ENCODE peak calls at places on chromosomes 1 and 21, in eight cellular contexts. One of them, this sample, is unnamed.

GRCh38 chr1:40575336-40575735 is 43.9 kb downstream of the ZNF684 start:
- DNase-seq in right atrium auricular region: no peak
- DNase-seq in progenitor cell of endocrine pancreas: no peak
- DNase-seq in RWPE1: no peak
- DNase-seq in ovary: no peak
- DNase-seq in heart left ventricle: no peak
- DNase-seq in fibroblast of mammary gland: no peak
- DNase-seq in breast epithelium: no peak
- DNase-seq in this sample: no peak

GRCh38 chr1:154453577-154454352 is 48.3 kb upstream of the TDRD10 start:
- DNase-seq in heart left ventricle: no peak
- DNase-seq in RWPE1: peak
- DNase-seq in right atrium auricular region: no peak
- DNase-seq in ovary: no peak
- DNase-seq in fibroblast of mammary gland: peak
- DNase-seq in breast epithelium: no peak
- DNase-seq in progenitor cell of endocrine pancreas: no peak
- DNase-seq in this sample: no peak

GRCh38 chr1:93419344-93419743 is 28.6 kb upstream of the FNBP1L start:
- DNase-seq in ovary: no peak
- DNase-seq in RWPE1: no peak
- DNase-seq in progenitor cell of endocrine pancreas: no peak
- DNase-seq in breast epithelium: no peak
- DNase-seq in heart left ventricle: no peak
- DNase-seq in right atrium auricular region: no peak
- DNase-seq in fibroblast of mammary gland: no peak
- DNase-seq in this sample: no peak

GRCh38 chr1:154812911-154813816 is 56.9 kb downstream of the KCNN3 start:
- DNase-seq in ovary: peak
- DNase-seq in heart left ventricle: peak
- DNase-seq in breast epithelium: no peak
- DNase-seq in fibroblast of mammary gland: peak
- DNase-seq in right atrium auricular region: no peak
- DNase-seq in progenitor cell of endocrine pancreas: no peak
- DNase-seq in RWPE1: peak
- DNase-seq in this sample: no peak

GRCh38 chr1:28395181-28395580 is 25.6 kb downstream of the PHACTR4 start:
- DNase-seq in ovary: no peak
- DNase-seq in breast epithelium: no peak
- DNase-seq in RWPE1: no peak
- DNase-seq in progenitor cell of endocrine pancreas: no peak
- DNase-seq in fibroblast of mammary gland: peak
- DNase-seq in right atrium auricular region: no peak
- DNase-seq in heart left ventricle: no peak
- DNase-seq in this sample: no peak

GRCh38 chr1:198651685-198652400 is 13.0 kb downstream of the PTPRC start:
- DNase-seq in RWPE1: no peak
- DNase-seq in progenitor cell of endocrine pancreas: no peak
- DNase-seq in heart left ventricle: no peak
- DNase-seq in fibroblast of mammary gland: no peak
- DNase-seq in ovary: no peak
- DNase-seq in breast epithelium: no peak
- DNase-seq in right atrium auricular region: no peak
- DNase-seq in this sample: no peak

GRCh38 chr1:248348475-248348874 is at the start of gene OR14C36:
- DNase-seq in ovary: no peak
- DNase-seq in right atrium auricular region: no peak
- DNase-seq in heart left ventricle: no peak
- DNase-seq in breast epithelium: no peak
- DNase-seq in RWPE1: no peak
- DNase-seq in fibroblast of mammary gland: no peak
- DNase-seq in progenitor cell of endocrine pancreas: no peak
- DNase-seq in this sample: no peak

GRCh38 chr1:7117599-7118281 is 332.5 kb downstream of the CAMTA1 start:
- DNase-seq in fibroblast of mammary gland: peak
- DNase-seq in progenitor cell of endocrine pancreas: no peak
- DNase-seq in right atrium auricular region: no peak
- DNase-seq in breast epithelium: peak
- DNase-seq in heart left ventricle: peak
- DNase-seq in ovary: no peak
- DNase-seq in RWPE1: peak
- DNase-seq in this sample: no peak

GRCh38 chr1:205291577-205291976 is 30.0 kb downstream of the NUAK2 start:
- DNase-seq in right atrium auricular region: no peak
- DNase-seq in heart left ventricle: no peak
- DNase-seq in fibroblast of mammary gland: no peak
- DNase-seq in breast epithelium: no peak
- DNase-seq in RWPE1: no peak
- DNase-seq in progenitor cell of endocrine pancreas: no peak
- DNase-seq in ovary: no peak
- DNase-seq in this sample: no peak

GRCh38 chr1:165298081-165298820 is 58.3 kb downstream of the LMX1A start:
- DNase-seq in RWPE1: no peak
- DNase-seq in right atrium auricular region: no peak
- DNase-seq in breast epithelium: no peak
- DNase-seq in heart left ventricle: no peak
- DNase-seq in ovary: no peak
- DNase-seq in progenitor cell of endocrine pancreas: no peak
- DNase-seq in fibroblast of mammary gland: no peak
- DNase-seq in this sample: no peak

GRCh38 chr1:155117610-155118009 is 10.1 kb upstream of the EFNA1 start:
- DNase-seq in RWPE1: no peak
- DNase-seq in right atrium auricular region: no peak
- DNase-seq in progenitor cell of endocrine pancreas: no peak
- DNase-seq in ovary: no peak
- DNase-seq in breast epithelium: no peak
- DNase-seq in heart left ventricle: no peak
- DNase-seq in fibroblast of mammary gland: no peak
- DNase-seq in this sample: no peak

GRCh38 chr1:185939142-185939541 is 205.0 kb downstream of the HMCN1 start:
- DNase-seq in ovary: no peak
- DNase-seq in heart left ventricle: no peak
- DNase-seq in breast epithelium: no peak
- DNase-seq in progenitor cell of endocrine pancreas: no peak
- DNase-seq in RWPE1: no peak
- DNase-seq in right atrium auricular region: no peak
- DNase-seq in fibroblast of mammary gland: no peak
- DNase-seq in this sample: no peak

GRCh38 chr21:45590726-45591618 is 48.7 kb upstream of the SLC19A1 start:
- DNase-seq in right atrium auricular region: no peak
- DNase-seq in heart left ventricle: peak
- DNase-seq in progenitor cell of endocrine pancreas: no peak
- DNase-seq in fibroblast of mammary gland: no peak
- DNase-seq in RWPE1: peak
- DNase-seq in breast epithelium: no peak
- DNase-seq in ovary: peak
- DNase-seq in this sample: peak

GRCh38 chr1:226541631-226542622 is 6.6 kb upstream of the STUM start:
- DNase-seq in RWPE1: no peak
- DNase-seq in right atrium auricular region: no peak
- DNase-seq in breast epithelium: no peak
- DNase-seq in heart left ventricle: peak
- DNase-seq in fibroblast of mammary gland: peak
- DNase-seq in progenitor cell of endocrine pancreas: no peak
- DNase-seq in ovary: no peak
- DNase-seq in this sample: no peak

GRCh38 chr1:44322367-44322766 is 32.7 kb downstream of the ERI3 start:
- DNase-seq in progenitor cell of endocrine pancreas: no peak
- DNase-seq in fibroblast of mammary gland: no peak
- DNase-seq in right atrium auricular region: no peak
- DNase-seq in breast epithelium: no peak
- DNase-seq in RWPE1: no peak
- DNase-seq in ovary: no peak
- DNase-seq in heart left ventricle: no peak
- DNase-seq in this sample: no peak

GRCh38 chr1:6801998-6802397 is 16.7 kb downstream of the CAMTA1 start:
- DNase-seq in heart left ventricle: no peak
- DNase-seq in right atrium auricular region: no peak
- DNase-seq in ovary: no peak
- DNase-seq in fibroblast of mammary gland: peak
- DNase-seq in breast epithelium: no peak
- DNase-seq in progenitor cell of endocrine pancreas: no peak
- DNase-seq in RWPE1: no peak
- DNase-seq in this sample: no peak

GRCh38 chr21:44065428-44065827 is 41.8 kb upstream of the PWP2 start:
- DNase-seq in fibroblast of mammary gland: peak
- DNase-seq in breast epithelium: no peak
- DNase-seq in ovary: no peak
- DNase-seq in progenitor cell of endocrine pancreas: no peak
- DNase-seq in heart left ventricle: no peak
- DNase-seq in RWPE1: no peak
- DNase-seq in right atrium auricular region: no peak
- DNase-seq in this sample: no peak

GRCh38 chr1:79100385-79100784 is 93.9 kb upstream of the ADGRL4 start:
- DNase-seq in heart left ventricle: no peak
- DNase-seq in breast epithelium: no peak
- DNase-seq in progenitor cell of endocrine pancreas: no peak
- DNase-seq in right atrium auricular region: no peak
- DNase-seq in RWPE1: peak
- DNase-seq in fibroblast of mammary gland: peak
- DNase-seq in ovary: no peak
- DNase-seq in this sample: no peak

GRCh38 chr1:150065184-150065871 is 2.2 kb upstream of the VPS45 start:
- DNase-seq in progenitor cell of endocrine pancreas: no peak
- DNase-seq in fibroblast of mammary gland: peak
- DNase-seq in breast epithelium: no peak
- DNase-seq in right atrium auricular region: no peak
- DNase-seq in ovary: no peak
- DNase-seq in RWPE1: peak
- DNase-seq in heart left ventricle: no peak
- DNase-seq in this sample: no peak

GRCh38 chr1:201255470-201256362 is 27.6 kb upstream of the PKP1 start:
- DNase-seq in fibroblast of mammary gland: no peak
- DNase-seq in heart left ventricle: no peak
- DNase-seq in RWPE1: no peak
- DNase-seq in breast epithelium: no peak
- DNase-seq in ovary: no peak
- DNase-seq in right atrium auricular region: no peak
- DNase-seq in progenitor cell of endocrine pancreas: no peak
- DNase-seq in this sample: no peak

GRCh38 chr1:156959414-156959813 is 39.0 kb downstream of the LRRC71 start:
- DNase-seq in ovary: no peak
- DNase-seq in breast epithelium: no peak
- DNase-seq in right atrium auricular region: no peak
- DNase-seq in heart left ventricle: no peak
- DNase-seq in RWPE1: no peak
- DNase-seq in progenitor cell of endocrine pancreas: no peak
- DNase-seq in fibroblast of mammary gland: peak
- DNase-seq in this sample: no peak

DNA sequence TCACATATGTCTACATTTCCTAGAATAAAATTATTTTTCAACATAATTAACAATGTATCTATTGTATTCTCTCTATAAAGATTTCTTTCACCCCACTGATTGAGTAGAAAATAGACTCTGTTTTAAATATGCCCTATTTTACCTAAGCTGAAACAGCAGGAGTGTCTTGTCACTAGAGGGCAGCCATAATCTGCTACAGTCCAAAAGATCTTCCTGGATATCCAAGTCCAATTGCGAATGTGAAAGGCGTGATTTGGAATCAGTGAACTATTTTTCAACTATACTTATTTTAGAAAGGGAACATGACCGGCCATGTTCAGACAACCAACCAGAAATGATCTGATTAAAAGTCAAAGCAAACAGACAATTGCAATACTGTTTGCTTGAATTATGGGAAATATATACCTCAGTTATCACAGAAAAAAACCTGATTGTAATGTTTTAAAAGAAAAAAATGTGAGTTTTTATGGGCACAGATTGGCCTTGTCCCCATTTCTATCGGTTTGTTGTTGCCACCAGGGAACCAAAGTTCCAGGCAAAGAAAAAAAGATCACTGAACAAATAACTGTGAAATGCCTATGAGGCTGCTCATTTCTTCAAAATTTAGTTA is 1211.0 kb upstream of the ADGRL4 start:
- DNase-seq in ovary: no peak
- DNase-seq in fibroblast of mammary gland: peak
- DNase-seq in heart left ventricle: no peak
- DNase-seq in RWPE1: peak
- DNase-seq in right atrium auricular region: no peak
- DNase-seq in progenitor cell of endocrine pancreas: no peak
- DNase-seq in breast epithelium: no peak
- DNase-seq in this sample: no peak
- TF ChIP-seq CTCF in ovary: peak
- TF ChIP-seq CTCF in fibroblast of mammary gland: peak
- TF ChIP-seq CTCF in heart left ventricle: peak
- TF ChIP-seq CTCF in RWPE1: peak
- TF ChIP-seq CTCF in right atrium auricular region: peak
- TF ChIP-seq CTCF in progenitor cell of endocrine pancreas: peak
- TF ChIP-seq CTCF in breast epithelium: no peak
- TF ChIP-seq CTCF in this sample: no peak

GRCh38 chr1:203692565-203693470 is 66.2 kb downstream of the ATP2B4 start:
- DNase-seq in ovary: peak
- DNase-seq in fibroblast of mammary gland: peak
- DNase-seq in RWPE1: peak
- DNase-seq in heart left ventricle: peak
- DNase-seq in breast epithelium: peak
- DNase-seq in right atrium auricular region: peak
- DNase-seq in progenitor cell of endocrine pancreas: no peak
- DNase-seq in this sample: peak
- TF ChIP-seq CTCF in ovary: peak
- TF ChIP-seq CTCF in fibroblast of mammary gland: no peak
- TF ChIP-seq CTCF in RWPE1: no peak
- TF ChIP-seq CTCF in heart left ventricle: no peak
- TF ChIP-seq CTCF in breast epithelium: no peak
- TF ChIP-seq CTCF in right atrium auricular region: no peak
- TF ChIP-seq CTCF in progenitor cell of endocrine pancreas: no peak
- TF ChIP-seq CTCF in this sample: no peak

GRCh38 chr1:171566467-171566866 is 55.6 kb upstream of the MYOCOS start:
- DNase-seq in heart left ventricle: no peak
- DNase-seq in ovary: no peak
- DNase-seq in progenitor cell of endocrine pancreas: no peak
- DNase-seq in RWPE1: no peak
- DNase-seq in fibroblast of mammary gland: peak
- DNase-seq in right atrium auricular region: no peak
- DNase-seq in breast epithelium: no peak
- DNase-seq in this sample: no peak
- TF ChIP-seq CTCF in heart left ventricle: no peak
- TF ChIP-seq CTCF in ovary: no peak
- TF ChIP-seq CTCF in progenitor cell of endocrine pancreas: no peak
- TF ChIP-seq CTCF in RWPE1: no peak
- TF ChIP-seq CTCF in fibroblast of mammary gland: no peak
- TF ChIP-seq CTCF in right atrium auricular region: no peak
- TF ChIP-seq CTCF in breast epithelium: no peak
- TF ChIP-seq CTCF in this sample: no peak

GRCh38 chr21:37000381-37000780 is 6.1 kb upstream of the RIPPLY3 start:
- DNase-seq in progenitor cell of endocrine pancreas: no peak
- DNase-seq in heart left ventricle: no peak
- DNase-seq in RWPE1: no peak
- DNase-seq in breast epithelium: no peak
- DNase-seq in ovary: no peak
- DNase-seq in fibroblast of mammary gland: no peak
- DNase-seq in right atrium auricular region: no peak
- DNase-seq in this sample: no peak
- TF ChIP-seq CTCF in progenitor cell of endocrine pancreas: no peak
- TF ChIP-seq CTCF in heart left ventricle: no peak
- TF ChIP-seq CTCF in RWPE1: no peak
- TF ChIP-seq CTCF in breast epithelium: no peak
- TF ChIP-seq CTCF in ovary: no peak
- TF ChIP-seq CTCF in fibroblast of mammary gland: peak
- TF ChIP-seq CTCF in right atrium auricular region: no peak
- TF ChIP-seq CTCF in this sample: no peak

This sample was measured in omental fat pad.